ENCODE peak calls at places on chromosomes 3 and 15, in four cellular contexts. D, A, F and N are unnamed samples.

GRCh38 chr3:80677796-80678195 is 910.0 kb upstream of the ROBO1 start:
- DNase-seq in D (no peak), F (no peak), A (no peak), N (no peak)

GRCh38 chr15:69666441-69666882 is 213.8 kb downstream of the RPLP1 start:
- DNase-seq in A (no peak), F (peak; percentile 63), D (no peak), N (no peak)

GRCh38 chr3:63193647-63194046 is 84.5 kb upstream of the SYNPR start:
- DNase-seq in A (no peak), D (no peak), F (no peak), N (no peak)

GRCh38 chr3:69141313-69141712 is 18.9 kb upstream of the LMOD3 start:
- DNase-seq in D (no peak), F (no peak), A (no peak), N (no peak)

GRCh38 chr3:118245312-118245711 is 789.3 kb downstream of the IGSF11 start:
- DNase-seq in D (no peak), F (no peak), A (no peak), N (no peak)

GRCh38 chr3:50237133-50237651 is 1.2 kb downstream of the GNAI2 start:
- DNase-seq in A (no peak), F (no peak), D (no peak), N (no peak)

GRCh38 chr3:23807161-23808015 is 1.6 kb downstream of the UBE2E1 start:
- DNase-seq in F (no peak), A (no peak), D (no peak), N (no peak)

GRCh38 chr3:172194702-172195392 is 155.5 kb downstream of the FNDC3B start:
- DNase-seq in D (no peak), A (no peak), F (no peak), N (no peak)

GRCh38 chr3:107662109-107662477 is 139.3 kb downstream of the BBX start:
- DNase-seq in A (no peak), D (no peak), F (no peak), N (no peak)

GRCh38 chr3:192038726-192039125 is 577.8 kb downstream of the PYDC2 start:
- DNase-seq in A (no peak), F (no peak), D (no peak), N (no peak)

GRCh38 chr15:48627260-48627969 is 18.1 kb downstream of the FBN1 start:
- DNase-seq in F (no peak), A (no peak), D (no peak), N (no peak)

GRCh38 chr3:106848099-106848498 is 529.1 kb upstream of the CCDC54 start:
- DNase-seq in A (no peak), D (no peak), F (no peak), N (no peak)

GRCh38 chr3:111989061-111989678 is 9.6 kb upstream of the TAGLN3 start:
- DNase-seq in F (no peak), A (no peak), D (no peak), N (no peak)

GRCh38 chr15:58182460-58183163 is 44.4 kb downstream of the AQP9 start:
- DNase-seq in F (peak; percentile 17), D (peak; percentile 31), A (no peak), N (no peak)

GRCh38 chr3:127408022-127408683 is 120.3 kb upstream of the PRR20G start:
- DNase-seq in F (no peak), A (peak; percentile 45), D (peak; percentile 9), N (no peak)

GRCh38 chr15:45521596-45522167 is 873 bp downstream of the SLC30A4 start:
- DNase-seq in D (no peak), A (no peak), F (no peak), N (no peak)

GRCh38 chr15:45522931-45523331 is 376 bp upstream of the SLC30A4 start:
- DNase-seq in D (no peak), F (no peak), A (no peak), N (no peak)

DNA sequence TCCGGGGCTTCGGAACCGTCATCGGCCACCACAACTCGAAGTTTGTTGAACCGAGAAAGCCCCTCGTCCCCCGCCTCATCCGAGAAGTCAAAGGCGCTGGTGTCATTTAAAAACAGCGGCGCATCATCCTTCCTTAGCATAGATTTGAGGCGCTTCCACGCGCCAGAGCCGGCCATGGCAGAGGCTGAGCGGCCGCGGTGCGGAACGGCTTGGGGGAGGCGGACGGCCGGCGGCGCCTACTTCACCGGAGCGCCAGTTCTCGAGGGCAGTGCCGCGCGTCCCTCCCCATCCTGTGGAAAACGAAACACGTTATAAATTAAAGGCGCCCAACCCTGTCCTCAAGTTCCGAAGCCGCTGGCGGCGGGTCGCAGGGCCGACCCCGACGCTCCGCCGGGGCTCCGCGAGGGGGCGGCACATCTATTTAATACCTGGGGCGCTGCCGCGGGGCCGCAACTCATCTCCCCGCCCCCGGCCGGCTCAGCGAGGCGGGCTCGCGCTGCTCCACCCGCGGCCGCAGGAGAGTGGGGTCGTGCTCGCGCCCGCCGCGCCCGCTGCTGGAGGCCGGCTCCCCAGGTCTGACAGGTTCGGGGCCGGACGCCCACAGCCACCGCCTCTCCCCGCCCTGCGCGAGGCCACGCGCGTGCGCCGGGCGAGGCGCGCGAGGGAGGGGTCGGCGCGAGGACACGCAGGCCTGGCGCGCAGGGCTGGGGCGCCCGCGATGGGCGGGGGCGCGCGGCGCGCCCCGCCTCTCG is at the start of gene SLC30A4:
- DNase-seq in F (peak; percentile 59), D (peak; percentile 67), A (peak; percentile 58), N (no peak)
- TF ChIP-seq POLR2A in F (no peak), D (no peak), A (no peak), N (peak; percentile 65)

DNA sequence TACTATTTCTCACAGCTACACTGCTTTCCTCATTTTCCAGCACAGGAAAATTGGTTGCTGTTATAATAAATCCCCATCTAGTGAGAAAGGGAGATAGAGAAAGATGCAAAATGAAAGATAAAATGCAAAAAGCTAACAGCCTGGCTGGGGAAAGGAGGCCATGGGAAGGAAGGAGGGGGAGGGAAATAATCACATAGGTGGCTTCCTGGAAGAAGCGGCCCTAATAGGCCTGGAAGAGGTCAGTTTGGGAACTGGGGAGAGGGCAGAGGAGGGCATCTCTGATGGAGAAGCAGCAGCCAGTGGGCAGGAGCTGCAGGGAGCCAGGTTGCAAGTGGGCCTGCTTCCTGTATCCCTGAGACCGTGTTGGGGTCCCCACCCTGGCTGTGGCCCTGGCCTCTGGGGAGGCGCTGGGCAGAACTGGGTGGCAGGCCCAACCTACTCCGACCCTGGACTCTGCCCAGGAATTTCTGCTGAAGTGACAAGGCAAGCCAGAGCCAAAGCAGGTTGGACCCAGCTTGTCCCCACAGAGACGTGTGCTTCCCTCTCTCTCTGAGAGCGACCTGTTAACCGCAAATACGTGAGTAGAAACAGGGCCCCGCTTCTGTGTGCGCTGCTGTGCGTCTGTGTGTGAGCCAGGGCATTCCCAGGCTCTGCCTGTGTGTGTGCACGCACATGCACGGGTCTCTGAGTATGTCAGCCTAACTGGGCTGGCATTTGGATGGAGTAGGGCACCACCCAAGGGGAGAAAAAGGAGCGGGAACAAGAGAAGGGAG is 1.9 kb downstream of the SLC28A1 start:
- DNase-seq in A (no peak), D (no peak), F (no peak), N (no peak)
- TF ChIP-seq POLR2A in A (no peak), D (no peak), F (no peak), N (no peak)

GRCh38 chr3:77475545-77475944 is 435.6 kb downstream of the ROBO2 start:
- DNase-seq in A (no peak), F (no peak), D (no peak), N (no peak)

DNA sequence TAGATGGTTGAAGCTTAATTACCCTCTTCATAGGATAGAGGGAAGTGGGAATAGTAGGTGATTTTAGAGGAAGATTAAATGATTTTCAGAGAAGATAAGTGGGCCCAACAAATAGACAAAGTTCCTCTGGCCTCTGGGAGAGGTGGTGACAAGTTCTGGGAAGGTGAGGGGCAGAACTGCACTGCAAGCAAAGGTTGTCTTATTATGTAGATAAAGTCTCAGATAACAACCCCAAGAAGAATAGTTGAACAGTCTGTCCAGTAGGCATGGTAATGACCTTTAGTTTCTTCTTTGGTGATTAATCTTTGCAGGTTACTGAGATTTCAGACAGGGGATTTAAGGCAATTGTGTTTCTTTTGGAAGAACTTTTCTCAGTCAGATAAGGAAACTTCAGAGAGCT is 439.1 kb downstream of the ROBO2 start:
- DNase-seq in D (no peak), A (no peak), F (no peak), N (no peak)
- TF ChIP-seq POLR2A in D (no peak), A (no peak), F (no peak), N (no peak)

DNA sequence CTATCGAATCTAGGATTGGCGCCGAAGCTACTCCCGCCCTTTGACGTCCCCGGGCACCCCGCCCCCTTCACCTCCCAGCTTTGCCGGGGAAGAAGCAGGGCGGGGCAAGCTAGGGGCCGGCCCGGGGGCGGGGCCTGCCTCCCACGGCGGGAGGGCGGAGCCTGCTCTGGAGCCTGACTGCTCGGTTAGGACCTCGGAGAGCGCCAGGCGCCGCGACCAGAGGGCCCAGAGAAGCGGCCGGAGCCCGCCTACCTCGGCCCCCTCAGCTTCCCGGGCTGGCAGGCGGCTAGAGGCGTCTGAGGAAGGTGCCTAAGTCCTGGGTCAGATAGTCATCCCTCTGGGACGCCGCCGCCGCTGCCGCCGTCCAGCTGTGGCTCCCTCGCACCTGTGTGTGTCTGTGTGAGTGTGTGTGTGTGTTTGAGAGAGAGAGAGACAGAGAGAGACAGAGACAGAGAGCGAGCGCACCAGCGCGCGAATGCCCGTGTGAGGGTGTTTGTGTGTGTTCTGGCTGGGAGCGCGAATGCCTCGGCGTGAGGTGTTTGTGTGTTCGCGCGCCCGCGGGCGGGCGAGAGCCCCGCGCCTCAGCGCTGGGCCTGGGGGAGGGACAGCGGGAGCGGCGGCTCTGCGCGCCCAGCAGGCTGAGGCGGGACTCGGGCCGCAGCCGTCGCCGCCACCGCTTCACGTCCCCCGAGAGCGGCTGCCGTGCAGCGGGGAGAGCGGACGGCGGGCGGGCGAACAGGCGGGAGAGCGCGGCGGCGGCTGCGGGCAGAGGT is at the start of gene STXBP5L:
- DNase-seq in D (peak; percentile 82), A (peak; percentile 65), F (peak; percentile 37), N (no peak)
- TF ChIP-seq POLR2A in D (no peak), A (no peak), F (no peak), N (no peak)

GRCh38 chr15:88546248-88547129 is at the start of gene DET1:
- DNase-seq in D (peak; percentile 95), A (peak; percentile 92), F (peak; percentile 76), N (peak; percentile 79)
- TF ChIP-seq POLR2A in D (no peak), A (no peak), F (peak; percentile 31), N (no peak)